ENCODE peak calls at places on chromosomes 11 and 22, in four cellular contexts. B is GM23338, H is activated T-helper 1 cell treated with Interleukin-2 at 50 U/mL for 16 hours, O is T-helper 9 cell. T is an unnamed sample.
A peak's percentile ranks its signal among the peaks of the same experiment; 100 is the strongest.

GRCh38 chr11:62149986-62150886 is 26.4 kb downstream of the INCENP start:
- DNase-seq in B (no peak), H (no peak), O (no peak), T (no peak)

GRCh38 chr11:29809121-29809520 is 207.7 kb downstream of the KCNA4 start:
- DNase-seq in B (peak; percentile 36), H (no peak), O (no peak), T (no peak)

GRCh38 chr11:110432713-110433392 is 3.1 kb downstream of the FDX1 start:
- DNase-seq in B (no peak), H (no peak), O (no peak), T (no peak)

GRCh38 chr11:9972917-9973504 is 309.1 kb downstream of the SWAP70 start:
- DNase-seq in B (peak; percentile 65), H (no peak), O (no peak), T (peak; percentile 78)

GRCh38 chr11:7918141-7918540 is 12.9 kb downstream of the OR10A6 start:
- DNase-seq in B (no peak), H (no peak), O (no peak), T (no peak)

GRCh38 chr11:34274712-34275398 is 83.0 kb downstream of the ABTB2 start:
- DNase-seq in B (no peak), H (no peak), O (no peak), T (no peak)

GRCh38 chr11:11735586-11735985 is 106.2 kb upstream of the USP47 start:
- DNase-seq in B (peak; percentile 59), H (no peak), O (no peak), T (peak; percentile 23)

GRCh38 chr11:7688238-7688826 is 15.0 kb upstream of the CYB5R2 start:
- DNase-seq in B (peak; percentile 74), H (no peak), O (no peak), T (peak; percentile 55)

GRCh38 chr22:35070451-35071093 is 4.6 kb downstream of the ISX start:
- DNase-seq in B (no peak), H (no peak), O (no peak), T (no peak)

GRCh38 chr22:33023119-33023827 is 34.9 kb downstream of the SYN3 start:
- DNase-seq in B (no peak), H (no peak), O (no peak), T (no peak)

GRCh38 chr11:68581439-68581838 is 102.9 kb upstream of the GAL start:
- DNase-seq in B (no peak), H (no peak), O (no peak), T (no peak)

GRCh38 chr22:28014141-28015055 is 95.3 kb upstream of the PITPNB start:
- DNase-seq in B (no peak), H (no peak), O (no peak), T (no peak)

GRCh38 chr11:3700910-3701309 is 29.7 kb upstream of the CHRNA10 start:
- DNase-seq in B (no peak), H (no peak), O (no peak), T (no peak)

GRCh38 chr11:1146311-1146864 is 11.4 kb upstream of the MUC5AC start:
- DNase-seq in B (no peak), H (no peak), O (no peak), T (no peak)

GRCh38 chr22:40757071-40757470 is 62.1 kb downstream of the SLC25A17 start:
- DNase-seq in B (no peak), H (no peak), O (no peak), T (no peak)

GRCh38 chr11:62555464-62556092 is 9.0 kb upstream of the AHNAK start:
- DNase-seq in B (peak; percentile 32), H (no peak), O (peak; percentile 59), T (peak; percentile 20)

GRCh38 chr11:74826901-74827300 is 78.3 kb downstream of the RNF169 start:
- DNase-seq in B (no peak), H (no peak), O (no peak), T (no peak)

GRCh38 chr11:73461844-73462435 is 85.7 kb downstream of the RELT start:
- DNase-seq in B (no peak), H (no peak), O (no peak), T (no peak)

GRCh38 chr11:25065711-25066110 is 568.9 kb downstream of the LUZP2 start:
- DNase-seq in B (no peak), H (no peak), O (no peak), T (no peak)

GRCh38 chr22:45974498-45974897 is 2.5 kb downstream of the WNT7B start:
- DNase-seq in B (no peak), H (no peak), O (no peak), T (no peak)

GRCh38 chr11:61115498-61116224 is 13.4 kb downstream of the CD5 start:
- DNase-seq in B (no peak), H (no peak), O (no peak), T (no peak)

GRCh38 chr11:115242982-115243381 is 261.2 kb downstream of the CADM1 start:
- DNase-seq in B (no peak), H (no peak), O (no peak), T (no peak)

GRCh38 chr22:31211504-31211861 is 615 bp upstream of the LIMK2 start:
- DNase-seq in B (no peak), H (no peak), O (no peak), T (no peak)

GRCh38 chr22:41603873-41604332 is 14.3 kb upstream of the PMM1 start:
- DNase-seq in B (no peak), H (no peak), O (peak; percentile 48), T (no peak)

GRCh38 chr11:198236-198806 is 5.4 kb downstream of the SCGB1C1 start:
- DNase-seq in B (no peak), H (no peak), O (no peak), T (no peak)

GRCh38 chr11:96267490-96268010 is 75.4 kb downstream of the MAML2 start:
- DNase-seq in B (no peak), H (peak; percentile 4), O (no peak), T (no peak)

GRCh38 chr11:107898270-107898669 is 30.0 kb upstream of the RAB39A start:
- DNase-seq in B (peak; percentile 62), H (no peak), O (no peak), T (peak; percentile 72)

GRCh38 chr22:26484360-26484706 is 656 bp downstream of the SRRD start:
- DNase-seq in B (peak; percentile 21), H (no peak), O (no peak), T (no peak)